ENCODE peak calls at places on chromosomes 13 and 19, in five cellular contexts. S, U, N, D and G are unnamed samples.

GRCh38 chr19:7196721-7197168 is 97.5 kb downstream of the INSR start:
- DNase-seq in U (no peak), N (no peak), D (peak), S (no peak), G (no peak)

GRCh38 chr13:29893438-29893837 is 43.0 kb upstream of the UBL3 start:
- DNase-seq in N (no peak), S (no peak), U (peak), D (no peak), G (no peak)

GRCh38 chr13:42594577-42595571 is 20.9 kb downstream of the TNFSF11 start:
- DNase-seq in N (peak), D (peak), U (peak), S (peak), G (peak)

GRCh38 chr13:20667857-20668256 is 35.6 kb upstream of the IL17D start:
- DNase-seq in N (no peak), U (no peak), S (no peak), D (no peak), G (no peak)

GRCh38 chr19:18406749-18407148 is 9.3 kb upstream of the LRRC25 start:
- DNase-seq in D (no peak), N (no peak), U (no peak), S (no peak), G (no peak)

GRCh38 chr19:35105047-35105410 is 10.6 kb upstream of the FXYD3 start:
- DNase-seq in N (no peak), D (no peak), S (no peak), U (no peak), G (no peak)

GRCh38 chr13:26460652-26461051 is 96.8 kb upstream of the WASF3 start:
- DNase-seq in D (peak), N (no peak), S (peak), U (no peak), G (no peak)

GRCh38 chr19:21321996-21322395 is 7.2 kb downstream of the ZNF708 start:
- DNase-seq in U (peak), S (no peak), D (peak), N (peak), G (no peak)